ENCODE peak calls at places on chromosome 12, in nine cellular contexts. One of them, this sample, is unnamed.

GRCh38 chr12:88896958-88897357 is 316.7 kb upstream of the KITLG start:
- DNase-seq in fibroblast of the aortic adventitia: peak
- DNase-seq in hepatocyte: no peak
- DNase-seq in stomach: no peak
- DNase-seq in lower leg skin: no peak
- DNase-seq in esophagus muscularis mucosa: no peak
- DNase-seq in right lobe of liver: no peak
- DNase-seq in CD8-positive, alpha-beta T cell: no peak
- DNase-seq in prostate gland: no peak
- DNase-seq in this sample: no peak

GRCh38 chr12:30134229-30134628 is 350.5 kb upstream of the TMTC1 start:
- DNase-seq in fibroblast of the aortic adventitia: no peak
- DNase-seq in hepatocyte: peak
- DNase-seq in stomach: no peak
- DNase-seq in lower leg skin: no peak
- DNase-seq in esophagus muscularis mucosa: no peak
- DNase-seq in right lobe of liver: no peak
- DNase-seq in CD8-positive, alpha-beta T cell: no peak
- DNase-seq in prostate gland: no peak
- DNase-seq in this sample: no peak

GRCh38 chr12:30729547-30729946 is 25.2 kb downstream of the CAPRIN2 start:
- DNase-seq in fibroblast of the aortic adventitia: no peak
- DNase-seq in hepatocyte: no peak
- DNase-seq in stomach: no peak
- DNase-seq in lower leg skin: no peak
- DNase-seq in esophagus muscularis mucosa: no peak
- DNase-seq in right lobe of liver: no peak
- DNase-seq in CD8-positive, alpha-beta T cell: no peak
- DNase-seq in prostate gland: no peak
- DNase-seq in this sample: no peak

GRCh38 chr12:114480309-114481199 is 74.6 kb upstream of the TBX5 start:
- DNase-seq in fibroblast of the aortic adventitia: peak
- DNase-seq in hepatocyte: peak
- DNase-seq in stomach: no peak
- DNase-seq in lower leg skin: no peak
- DNase-seq in esophagus muscularis mucosa: no peak
- DNase-seq in right lobe of liver: peak
- DNase-seq in CD8-positive, alpha-beta T cell: no peak
- DNase-seq in prostate gland: no peak
- DNase-seq in this sample: no peak

GRCh38 chr12:108289342-108290131 is 49.6 kb downstream of the CMKLR1 start:
- DNase-seq in fibroblast of the aortic adventitia: no peak
- DNase-seq in hepatocyte: no peak
- DNase-seq in stomach: no peak
- DNase-seq in lower leg skin: peak
- DNase-seq in esophagus muscularis mucosa: no peak
- DNase-seq in right lobe of liver: no peak
- DNase-seq in CD8-positive, alpha-beta T cell: no peak
- DNase-seq in prostate gland: no peak
- DNase-seq in this sample: no peak

GRCh38 chr12:132525011-132525832 is 35.3 kb downstream of the FBRSL1 start:
- DNase-seq in fibroblast of the aortic adventitia: no peak
- DNase-seq in hepatocyte: no peak
- DNase-seq in stomach: no peak
- DNase-seq in lower leg skin: no peak
- DNase-seq in esophagus muscularis mucosa: no peak
- DNase-seq in right lobe of liver: no peak
- DNase-seq in CD8-positive, alpha-beta T cell: no peak
- DNase-seq in prostate gland: no peak
- DNase-seq in this sample: no peak

GRCh38 chr12:77118696-77119095 is 53.3 kb upstream of the E2F7 start:
- DNase-seq in fibroblast of the aortic adventitia: no peak
- DNase-seq in hepatocyte: no peak
- DNase-seq in stomach: no peak
- DNase-seq in lower leg skin: no peak
- DNase-seq in esophagus muscularis mucosa: no peak
- DNase-seq in right lobe of liver: no peak
- DNase-seq in CD8-positive, alpha-beta T cell: no peak
- DNase-seq in prostate gland: no peak
- DNase-seq in this sample: no peak

GRCh38 chr12:131202592-131203378 is 249.1 kb downstream of the ADGRD1 start:
- DNase-seq in fibroblast of the aortic adventitia: no peak
- DNase-seq in hepatocyte: no peak
- DNase-seq in stomach: no peak
- DNase-seq in lower leg skin: no peak
- DNase-seq in esophagus muscularis mucosa: peak
- DNase-seq in right lobe of liver: no peak
- DNase-seq in CD8-positive, alpha-beta T cell: no peak
- DNase-seq in prostate gland: no peak
- DNase-seq in this sample: no peak

GRCh38 chr12:108696111-108696995 is 35.0 kb downstream of the CORO1C start:
- DNase-seq in fibroblast of the aortic adventitia: peak
- DNase-seq in hepatocyte: peak
- DNase-seq in stomach: no peak
- DNase-seq in lower leg skin: no peak
- DNase-seq in esophagus muscularis mucosa: peak
- DNase-seq in right lobe of liver: no peak
- DNase-seq in CD8-positive, alpha-beta T cell: no peak
- DNase-seq in prostate gland: peak
- DNase-seq in this sample: no peak

GRCh38 chr12:107449891-107450290 is 235.7 kb upstream of the PWP1 start:
- DNase-seq in fibroblast of the aortic adventitia: peak
- DNase-seq in hepatocyte: no peak
- DNase-seq in stomach: no peak
- DNase-seq in lower leg skin: no peak
- DNase-seq in esophagus muscularis mucosa: no peak
- DNase-seq in right lobe of liver: no peak
- DNase-seq in CD8-positive, alpha-beta T cell: no peak
- DNase-seq in prostate gland: no peak
- DNase-seq in this sample: no peak

GRCh38 chr12:3012786-3013185 is 53.6 kb downstream of the TEAD4 start:
- DNase-seq in fibroblast of the aortic adventitia: no peak
- DNase-seq in hepatocyte: no peak
- DNase-seq in stomach: no peak
- DNase-seq in lower leg skin: no peak
- DNase-seq in esophagus muscularis mucosa: no peak
- DNase-seq in right lobe of liver: no peak
- DNase-seq in CD8-positive, alpha-beta T cell: no peak
- DNase-seq in prostate gland: no peak
- DNase-seq in this sample: no peak

GRCh38 chr12:75438052-75438754 is 42.4 kb upstream of the GLIPR1 start:
- DNase-seq in fibroblast of the aortic adventitia: no peak
- DNase-seq in hepatocyte: no peak
- DNase-seq in stomach: no peak
- DNase-seq in lower leg skin: no peak
- DNase-seq in esophagus muscularis mucosa: no peak
- DNase-seq in right lobe of liver: no peak
- DNase-seq in CD8-positive, alpha-beta T cell: no peak
- DNase-seq in prostate gland: no peak
- DNase-seq in this sample: no peak

GRCh38 chr12:58915634-58916033 is 4.7 kb downstream of the LRIG3 start:
- DNase-seq in fibroblast of the aortic adventitia: peak
- DNase-seq in hepatocyte: peak
- DNase-seq in stomach: peak
- DNase-seq in lower leg skin: no peak
- DNase-seq in esophagus muscularis mucosa: no peak
- DNase-seq in right lobe of liver: no peak
- DNase-seq in CD8-positive, alpha-beta T cell: no peak
- DNase-seq in prostate gland: peak
- DNase-seq in this sample: no peak

GRCh38 chr12:30461011-30461670 is 234.5 kb downstream of the IPO8 start:
- DNase-seq in fibroblast of the aortic adventitia: peak
- DNase-seq in hepatocyte: no peak
- DNase-seq in stomach: no peak
- DNase-seq in lower leg skin: no peak
- DNase-seq in esophagus muscularis mucosa: no peak
- DNase-seq in right lobe of liver: no peak
- DNase-seq in CD8-positive, alpha-beta T cell: no peak
- DNase-seq in prostate gland: no peak
- DNase-seq in this sample: no peak

GRCh38 chr12:53170245-53170644 is 10.3 kb upstream of the ZNF740 start:
- DNase-seq in fibroblast of the aortic adventitia: no peak
- DNase-seq in hepatocyte: no peak
- DNase-seq in stomach: peak
- DNase-seq in lower leg skin: no peak
- DNase-seq in esophagus muscularis mucosa: no peak
- DNase-seq in right lobe of liver: peak
- DNase-seq in CD8-positive, alpha-beta T cell: no peak
- DNase-seq in prostate gland: no peak
- DNase-seq in this sample: no peak

GRCh38 chr12:7078163-7078562 is 14.1 kb downstream of the C1R start:
- DNase-seq in fibroblast of the aortic adventitia: no peak
- DNase-seq in hepatocyte: no peak
- DNase-seq in stomach: no peak
- DNase-seq in lower leg skin: no peak
- DNase-seq in esophagus muscularis mucosa: no peak
- DNase-seq in right lobe of liver: no peak
- DNase-seq in CD8-positive, alpha-beta T cell: no peak
- DNase-seq in prostate gland: no peak
- DNase-seq in this sample: no peak
- TF ChIP-seq CTCF in fibroblast of the aortic adventitia: no peak
- TF ChIP-seq CTCF in hepatocyte: no peak
- TF ChIP-seq CTCF in stomach: no peak
- TF ChIP-seq CTCF in lower leg skin: no peak
- TF ChIP-seq CTCF in esophagus muscularis mucosa: no peak
- TF ChIP-seq CTCF in right lobe of liver: peak
- TF ChIP-seq CTCF in CD8-positive, alpha-beta T cell: no peak
- TF ChIP-seq CTCF in prostate gland: no peak
- TF ChIP-seq CTCF in this sample: no peak

GRCh38 chr12:43058616-43059015 is 469.1 kb upstream of the PRICKLE1 start:
- DNase-seq in fibroblast of the aortic adventitia: no peak
- DNase-seq in hepatocyte: no peak
- DNase-seq in stomach: no peak
- DNase-seq in lower leg skin: no peak
- DNase-seq in esophagus muscularis mucosa: no peak
- DNase-seq in right lobe of liver: no peak
- DNase-seq in CD8-positive, alpha-beta T cell: no peak
- DNase-seq in prostate gland: no peak
- DNase-seq in this sample: no peak
- TF ChIP-seq CTCF in fibroblast of the aortic adventitia: no peak
- TF ChIP-seq CTCF in hepatocyte: no peak
- TF ChIP-seq CTCF in stomach: no peak
- TF ChIP-seq CTCF in lower leg skin: no peak
- TF ChIP-seq CTCF in esophagus muscularis mucosa: no peak
- TF ChIP-seq CTCF in right lobe of liver: no peak
- TF ChIP-seq CTCF in CD8-positive, alpha-beta T cell: no peak
- TF ChIP-seq CTCF in prostate gland: no peak
- TF ChIP-seq CTCF in this sample: no peak

GRCh38 chr12:94207467-94208432 is 59.4 kb downstream of the PLXNC1 start:
- DNase-seq in fibroblast of the aortic adventitia: peak
- DNase-seq in hepatocyte: no peak
- DNase-seq in stomach: no peak
- DNase-seq in lower leg skin: no peak
- DNase-seq in esophagus muscularis mucosa: no peak
- DNase-seq in right lobe of liver: no peak
- DNase-seq in CD8-positive, alpha-beta T cell: no peak
- DNase-seq in prostate gland: no peak
- DNase-seq in this sample: no peak
- TF ChIP-seq CTCF in fibroblast of the aortic adventitia: no peak
- TF ChIP-seq CTCF in hepatocyte: no peak
- TF ChIP-seq CTCF in stomach: no peak
- TF ChIP-seq CTCF in lower leg skin: no peak
- TF ChIP-seq CTCF in esophagus muscularis mucosa: no peak
- TF ChIP-seq CTCF in right lobe of liver: no peak
- TF ChIP-seq CTCF in CD8-positive, alpha-beta T cell: no peak
- TF ChIP-seq CTCF in prostate gland: no peak
- TF ChIP-seq CTCF in this sample: no peak

GRCh38 chr12:80632835-80633234 is 74.6 kb upstream of the MYF6 start:
- DNase-seq in fibroblast of the aortic adventitia: no peak
- DNase-seq in hepatocyte: peak
- DNase-seq in stomach: no peak
- DNase-seq in lower leg skin: no peak
- DNase-seq in esophagus muscularis mucosa: no peak
- DNase-seq in right lobe of liver: no peak
- DNase-seq in CD8-positive, alpha-beta T cell: no peak
- DNase-seq in prostate gland: no peak
- DNase-seq in this sample: no peak
- TF ChIP-seq CTCF in fibroblast of the aortic adventitia: peak
- TF ChIP-seq CTCF in hepatocyte: peak
- TF ChIP-seq CTCF in stomach: no peak
- TF ChIP-seq CTCF in lower leg skin: no peak
- TF ChIP-seq CTCF in esophagus muscularis mucosa: no peak
- TF ChIP-seq CTCF in right lobe of liver: peak
- TF ChIP-seq CTCF in CD8-positive, alpha-beta T cell: no peak
- TF ChIP-seq CTCF in prostate gland: no peak
- TF ChIP-seq CTCF in this sample: no peak

DNA sequence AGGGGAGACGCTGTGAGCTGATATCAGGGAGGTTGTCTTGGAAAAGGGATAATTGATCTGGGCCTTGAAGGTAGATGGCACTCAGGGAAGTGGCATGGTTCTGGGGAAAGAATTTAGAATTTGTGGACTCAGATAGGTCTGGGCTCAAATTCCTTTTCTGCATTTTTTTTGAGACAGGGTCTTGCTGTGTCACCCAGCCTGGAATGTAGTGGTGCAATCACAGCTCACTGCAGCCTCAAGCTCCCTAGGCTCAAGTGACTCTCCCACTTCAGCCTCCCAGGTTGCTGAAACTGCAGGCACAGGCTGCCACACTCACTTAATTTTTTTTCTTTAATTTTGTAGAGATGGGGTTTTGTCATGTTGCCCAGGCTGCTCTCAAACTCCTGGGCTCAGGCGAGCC is 98.1 kb upstream of the NCOR2 start:
- DNase-seq in fibroblast of the aortic adventitia: peak
- DNase-seq in hepatocyte: no peak
- DNase-seq in stomach: no peak
- DNase-seq in lower leg skin: no peak
- DNase-seq in esophagus muscularis mucosa: no peak
- DNase-seq in right lobe of liver: no peak
- DNase-seq in CD8-positive, alpha-beta T cell: no peak
- DNase-seq in prostate gland: no peak
- DNase-seq in this sample: no peak
- TF ChIP-seq CTCF in fibroblast of the aortic adventitia: no peak
- TF ChIP-seq CTCF in hepatocyte: no peak
- TF ChIP-seq CTCF in stomach: no peak
- TF ChIP-seq CTCF in lower leg skin: no peak
- TF ChIP-seq CTCF in esophagus muscularis mucosa: no peak
- TF ChIP-seq CTCF in right lobe of liver: no peak
- TF ChIP-seq CTCF in CD8-positive, alpha-beta T cell: no peak
- TF ChIP-seq CTCF in prostate gland: no peak
- TF ChIP-seq CTCF in this sample: no peak

GRCh38 chr12:401235-402126 is at the start of gene CCDC77:
- DNase-seq in fibroblast of the aortic adventitia: peak
- DNase-seq in hepatocyte: peak
- DNase-seq in stomach: peak
- DNase-seq in lower leg skin: peak
- DNase-seq in esophagus muscularis mucosa: peak
- DNase-seq in right lobe of liver: peak
- DNase-seq in CD8-positive, alpha-beta T cell: peak
- DNase-seq in prostate gland: peak
- DNase-seq in this sample: peak
- TF ChIP-seq CTCF in fibroblast of the aortic adventitia: peak
- TF ChIP-seq CTCF in hepatocyte: peak
- TF ChIP-seq CTCF in stomach: no peak
- TF ChIP-seq CTCF in lower leg skin: no peak
- TF ChIP-seq CTCF in esophagus muscularis mucosa: peak
- TF ChIP-seq CTCF in right lobe of liver: peak
- TF ChIP-seq CTCF in CD8-positive, alpha-beta T cell: peak
- TF ChIP-seq CTCF in prostate gland: peak
- TF ChIP-seq CTCF in this sample: peak

GRCh38 chr12:92145481-92145730 is 240 bp downstream of the BTG1 start:
- DNase-seq in fibroblast of the aortic adventitia: no peak
- DNase-seq in hepatocyte: no peak
- DNase-seq in stomach: no peak
- DNase-seq in lower leg skin: no peak
- DNase-seq in esophagus muscularis mucosa: no peak
- DNase-seq in right lobe of liver: no peak
- DNase-seq in CD8-positive, alpha-beta T cell: no peak
- DNase-seq in prostate gland: no peak
- DNase-seq in this sample: peak
- TF ChIP-seq CTCF in fibroblast of the aortic adventitia: no peak
- TF ChIP-seq CTCF in hepatocyte: no peak
- TF ChIP-seq CTCF in stomach: no peak
- TF ChIP-seq CTCF in lower leg skin: no peak
- TF ChIP-seq CTCF in esophagus muscularis mucosa: no peak
- TF ChIP-seq CTCF in right lobe of liver: no peak
- TF ChIP-seq CTCF in CD8-positive, alpha-beta T cell: no peak
- TF ChIP-seq CTCF in prostate gland: no peak
- TF ChIP-seq CTCF in this sample: no peak

This sample was measured in neural crest cell.